ENCODE peak calls at places on chromosomes 13 and 19, in eight cellular contexts. B is SK-N-SH, W is mucosa of descending colon, J is right atrium auricular region, N is choroid plexus epithelial cell, U is IMR-90, D is spleen, G is astrocyte. C is an unnamed sample.

GRCh38 chr19:5623397-5624153 is 692 bp downstream of the SAFB start:
- DNase-seq in B (peak), W (no peak), J (no peak), N (peak), U (no peak), D (no peak), G (no peak), C (no peak)

GRCh38 chr19:40255619-40256166 is 29.2 kb upstream of the CCNP start:
- DNase-seq in B (no peak), W (no peak), J (no peak), N (no peak), U (no peak), D (no peak), G (no peak), C (no peak)

GRCh38 chr19:36196249-36196648 is 18.2 kb downstream of the ZNF565 start:
- DNase-seq in B (no peak), W (no peak), J (no peak), N (no peak), U (no peak), D (no peak), G (peak), C (no peak)

GRCh38 chr19:45428385-45429231 is 4.9 kb upstream of the ERCC1 start:
- DNase-seq in B (peak), W (no peak), J (no peak), N (peak), U (peak), D (no peak), G (no peak), C (no peak)

GRCh38 chr13:81916471-81916870 is 1575.5 kb upstream of the SPRY2 start:
- DNase-seq in B (no peak), W (no peak), J (no peak), N (peak), U (no peak), D (no peak), G (no peak), C (no peak)

GRCh38 chr13:70249332-70250064 is 141.2 kb upstream of the KLHL1 start:
- DNase-seq in B (no peak), W (no peak), J (no peak), N (peak), U (no peak), D (no peak), G (peak), C (no peak)

GRCh38 chr19:34365463-34366401 is 736 bp downstream of the GPI start:
- DNase-seq in B (peak), W (peak), J (no peak), N (peak), U (peak), D (peak), G (peak), C (no peak)

GRCh38 chr19:41882568-41883462 is at the start of gene ARHGEF1:
- DNase-seq in B (peak), W (peak), J (no peak), N (no peak), U (no peak), D (peak), G (no peak), C (no peak)

GRCh38 chr13:100573121-100573520 is 15.5 kb downstream of the GGACT start:
- DNase-seq in B (peak), W (peak), J (peak), N (peak), U (peak), D (no peak), G (peak), C (peak)

GRCh38 chr19:10087296-10088061 is 1.4 kb downstream of the SHFL start:
- DNase-seq in B (no peak), W (no peak), J (no peak), N (no peak), U (no peak), D (no peak), G (no peak), C (no peak)

GRCh38 chr19:40578442-40578908 is 1.8 kb downstream of the SHKBP1 start:
- DNase-seq in B (peak), W (no peak), J (no peak), N (peak), U (peak), D (no peak), G (peak), C (no peak)

GRCh38 chr13:75418997-75419396 is 63.0 kb downstream of the TBC1D4 start:
- DNase-seq in B (no peak), W (no peak), J (no peak), N (peak), U (peak), D (no peak), G (no peak), C (no peak)

GRCh38 chr13:36919833-36920611 is at the start of gene SMAD9:
- DNase-seq in B (peak), W (peak), J (peak), N (peak), U (peak), D (no peak), G (peak), C (no peak)

GRCh38 chr13:27007166-27007565 is 164.4 kb downstream of the USP12 start:
- DNase-seq in B (no peak), W (no peak), J (no peak), N (no peak), U (no peak), D (peak), G (no peak), C (no peak)

GRCh38 chr13:46469064-46469463 is 82.0 kb upstream of the RUBCNL start:
- DNase-seq in B (peak), W (no peak), J (no peak), N (peak), U (no peak), D (no peak), G (peak), C (no peak)

GRCh38 chr19:35106291-35106583 is 9.4 kb upstream of the FXYD3 start:
- DNase-seq in B (no peak), W (no peak), J (no peak), N (no peak), U (no peak), D (no peak), G (no peak), C (no peak)

GRCh38 chr13:106917024-106917491 is 349.1 kb upstream of the ARGLU1 start:
- DNase-seq in B (no peak), W (peak), J (no peak), N (peak), U (no peak), D (no peak), G (no peak), C (no peak)

GRCh38 chr13:104314926-104315535 is 1248.8 kb upstream of the SLC10A2 start:
- DNase-seq in B (no peak), W (no peak), J (no peak), N (peak), U (peak), D (no peak), G (peak), C (no peak)

GRCh38 chr13:106530907-106531520 is 4.4 kb downstream of the EFNB2 start:
- DNase-seq in B (no peak), W (no peak), J (no peak), N (peak), U (no peak), D (no peak), G (no peak), C (no peak)

GRCh38 chr13:106343831-106344230 is 191.6 kb downstream of the EFNB2 start:
- DNase-seq in B (no peak), W (no peak), J (no peak), N (no peak), U (no peak), D (no peak), G (no peak), C (no peak)

GRCh38 chr13:43472980-43473379 is 313.8 kb downstream of the ENOX1 start:
- DNase-seq in B (no peak), W (no peak), J (no peak), N (no peak), U (no peak), D (no peak), G (no peak), C (no peak)

GRCh38 chr13:67880916-67881315 is 650.8 kb upstream of the PCDH9 start:
- DNase-seq in B (no peak), W (no peak), J (no peak), N (peak), U (no peak), D (no peak), G (peak), C (no peak)

GRCh38 chr19:57583521-57584416 is at the start of gene ZIK1:
- DNase-seq in B (peak), W (peak), J (peak), N (peak), U (peak), D (peak), G (peak), C (no peak)
- H3K4me3 ChIP-seq in B (peak), W (no peak), J (peak), N (peak), U (peak), D (peak), G (peak), C (no peak)

GRCh38 chr13:41006951-41007350 is 12.2 kb downstream of the ELF1 start:
- DNase-seq in B (no peak), W (no peak), J (no peak), N (no peak), U (no peak), D (no peak), G (no peak), C (no peak)
- H3K4me3 ChIP-seq in B (no peak), W (no peak), J (no peak), N (no peak), U (no peak), D (no peak), G (no peak), C (peak)

DNA sequence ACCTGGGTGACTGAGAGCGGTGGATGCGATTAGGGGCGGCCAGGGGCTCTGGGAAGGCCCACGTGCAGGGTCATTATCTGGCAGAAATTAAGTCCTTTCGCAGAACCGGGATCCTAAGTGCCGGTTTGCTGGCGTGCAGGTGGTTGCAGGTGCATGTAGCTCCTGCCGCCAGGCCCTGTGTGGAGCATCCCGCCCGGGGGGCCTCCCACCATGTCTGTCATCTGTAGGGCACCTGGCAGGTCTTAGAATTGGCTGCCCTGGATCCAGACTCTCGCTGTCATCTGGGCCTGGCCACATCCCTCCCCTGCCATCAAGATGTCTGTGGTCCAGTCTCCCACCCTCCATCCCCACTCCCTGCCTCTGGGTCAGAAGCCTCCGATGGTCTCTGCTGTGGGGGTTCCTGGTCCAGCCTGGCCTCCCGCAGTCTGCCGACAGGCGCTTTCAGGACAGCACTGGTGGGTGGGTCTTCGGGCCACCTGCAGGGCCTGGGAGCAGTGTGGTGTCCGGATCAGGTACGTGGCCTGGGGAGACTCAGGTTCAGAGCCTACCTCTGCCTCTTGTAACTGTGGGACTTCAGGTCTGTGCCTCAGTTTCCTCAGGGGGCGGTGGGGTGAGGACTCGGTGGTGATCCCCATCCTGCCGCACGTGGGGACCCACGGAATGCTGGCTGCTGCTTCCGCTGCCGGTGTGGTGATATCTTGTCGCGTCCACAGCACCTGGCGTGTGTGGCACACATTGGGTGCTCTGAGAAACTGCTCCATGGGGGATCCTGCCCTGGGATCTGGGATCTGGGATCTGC is 5.4 kb downstream of the GNA11 start:
- DNase-seq in B (no peak), W (no peak), J (no peak), N (no peak), U (no peak), D (peak), G (no peak), C (no peak)
- H3K4me3 ChIP-seq in B (no peak), W (no peak), J (peak), N (peak), U (no peak), D (peak), G (no peak), C (no peak)

GRCh38 chr19:38849746-38850230 is at the start of gene HNRNPL:
- DNase-seq in B (peak), W (peak), J (no peak), N (no peak), U (no peak), D (peak), G (no peak), C (no peak)

GRCh38 chr19:38851622-38852230 is 1.9 kb upstream of the HNRNPL start:
- DNase-seq in B (peak), W (peak), J (peak), N (peak), U (peak), D (peak), G (peak), C (peak)

GRCh38 chr19:38849147-38849745 is 540 bp downstream of the HNRNPL start:
- DNase-seq in B (peak), W (peak), J (peak), N (peak), U (peak), D (peak), G (peak), C (peak)

GRCh38 chr19:38850976-38851621 is 1.3 kb upstream of the HNRNPL start:
- DNase-seq in B (peak), W (peak), J (no peak), N (peak), U (no peak), D (peak), G (no peak), C (no peak)

DNA sequence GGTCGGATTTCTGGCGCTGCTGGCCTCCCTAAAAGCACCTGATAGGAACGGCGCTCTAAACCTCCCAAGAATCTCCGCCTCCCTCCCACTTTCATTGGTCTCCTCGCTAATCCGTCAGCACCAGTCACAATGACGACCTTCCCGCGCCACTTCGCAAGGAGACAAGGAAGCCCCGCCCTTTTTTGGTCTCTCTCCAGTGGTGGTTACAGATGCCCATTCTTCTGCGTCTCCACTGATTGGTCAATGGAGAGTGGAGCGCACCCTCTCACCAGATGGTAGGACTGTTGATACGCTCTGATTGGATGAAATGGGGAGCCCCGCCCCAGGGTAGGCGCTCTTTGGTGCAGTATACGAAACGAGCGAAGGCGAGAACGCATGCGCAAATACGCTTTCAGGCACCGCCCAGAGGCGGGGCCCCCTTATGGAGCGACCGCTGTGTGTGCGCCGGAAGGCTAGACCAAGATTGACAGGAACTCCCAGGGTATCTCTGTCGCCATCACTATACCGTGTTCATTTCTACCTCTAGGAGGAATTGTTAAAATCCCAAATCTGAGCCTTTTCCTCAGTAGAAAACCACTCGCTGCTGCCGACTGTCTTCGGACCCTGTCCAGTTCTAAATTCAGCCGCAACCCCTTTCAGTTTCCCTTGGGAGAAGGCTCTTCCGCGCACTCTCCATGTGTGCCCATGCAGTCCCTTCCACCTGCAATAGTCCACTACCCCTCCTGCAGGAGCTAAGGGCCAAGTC is 617 bp upstream of the HNRNPL start:
- DNase-seq in B (peak), W (peak), J (peak), N (peak), U (peak), D (peak), G (peak), C (peak)
- H3K4me3 ChIP-seq in B (peak), W (peak), J (peak), N (peak), U (peak), D (peak), G (peak), C (peak)

C was measured in Jurkat, Clone E6-1.